ENCODE peak calls at places on chromosome 15, in five cellular contexts. S, A, E, M and P are unnamed samples.

GRCh38 chr15:40061212-40061901 is 22.4 kb upstream of the SRP14 start:
- DNase-seq in E (no peak), A (no peak), S (no peak), M (no peak), P (no peak)

GRCh38 chr15:64762546-64762945 is 12.8 kb downstream of the RBPMS2 start:
- DNase-seq in S (no peak), E (no peak), A (no peak), M (no peak), P (no peak)

GRCh38 chr15:73983211-73983727 is 8.8 kb downstream of the STOML1 start:
- DNase-seq in E (no peak), A (peak), S (no peak), M (no peak), P (no peak)

GRCh38 chr15:34578283-34578674 is 5.2 kb downstream of the GOLGA8B start:
- DNase-seq in A (no peak), M (no peak), E (no peak), S (no peak), P (no peak)

GRCh38 chr15:44710236-44711088 is 661 bp downstream of the PATL2 start:
- DNase-seq in M (no peak), A (no peak), S (peak), E (peak), P (no peak)

GRCh38 chr15:41853191-41853590 is 14.5 kb downstream of the PLA2G4B start:
- DNase-seq in M (no peak), S (no peak), E (peak), A (no peak), P (no peak)

GRCh38 chr15:85404156-85404921 is 23.9 kb downstream of the AKAP13 start:
- DNase-seq in M (no peak), A (no peak), E (peak), S (peak), P (no peak)

GRCh38 chr15:59550961-59551360 is 60.6 kb upstream of the GCNT3 start:
- DNase-seq in S (no peak), E (no peak), M (no peak), A (no peak), P (no peak)

GRCh38 chr15:81338422-81339007 is 14.6 kb upstream of the STARD5 start:
- DNase-seq in M (peak), A (no peak), E (no peak), S (no peak), P (no peak)

GRCh38 chr15:59571606-59572005 is 40.0 kb upstream of the GCNT3 start:
- DNase-seq in M (no peak), S (no peak), E (no peak), A (no peak), P (no peak)

GRCh38 chr15:91338763-91339162 is 238.7 kb downstream of the SV2B start:
- DNase-seq in A (peak), E (peak), S (no peak), M (no peak), P (no peak)

GRCh38 chr15:29143909-29144308 is 125.7 kb downstream of the NSMCE3 start:
- DNase-seq in E (no peak), A (no peak), S (no peak), M (peak), P (no peak)

GRCh38 chr15:33200444-33200843 is 5.9 kb upstream of the FMN1 start:
- DNase-seq in A (no peak), M (no peak), E (peak), S (no peak), P (no peak)

GRCh38 chr15:31365655-31366127 is 39.1 kb downstream of the KLF13 start:
- DNase-seq in E (peak), A (no peak), S (peak), M (peak), P (peak)
- H3K4me3 ChIP-seq in E (no peak), A (no peak), S (peak), M (no peak), P (peak)

GRCh38 chr15:62940359-62940754 is 102.2 kb upstream of the TPM1 start:
- DNase-seq in M (no peak), A (no peak), S (no peak), E (no peak), P (no peak)
- H3K4me3 ChIP-seq in M (no peak), A (no peak), S (no peak), E (no peak), P (no peak)

GRCh38 chr15:31364301-31365031 is 37.8 kb downstream of the KLF13 start:
- DNase-seq in E (peak), A (no peak), M (no peak), S (peak), P (peak)

GRCh38 chr15:31367021-31367729 is 40.5 kb downstream of the KLF13 start:
- DNase-seq in E (no peak), M (no peak), A (no peak), S (no peak), P (no peak)

GRCh38 chr15:31362886-31363285 is 36.3 kb downstream of the KLF13 start:
- DNase-seq in E (no peak), A (no peak), M (no peak), S (no peak), P (no peak)

GRCh38 chr15:31366169-31366734 is 39.6 kb downstream of the KLF13 start:
- DNase-seq in A (no peak), E (peak), M (no peak), S (no peak), P (no peak)

GRCh38 chr15:31365032-31365654 is 38.5 kb downstream of the KLF13 start:
- DNase-seq in S (no peak), A (no peak), E (no peak), M (no peak), P (no peak)
- H3K4me3 ChIP-seq in S (peak), A (no peak), E (no peak), M (no peak), P (peak)

DNA sequence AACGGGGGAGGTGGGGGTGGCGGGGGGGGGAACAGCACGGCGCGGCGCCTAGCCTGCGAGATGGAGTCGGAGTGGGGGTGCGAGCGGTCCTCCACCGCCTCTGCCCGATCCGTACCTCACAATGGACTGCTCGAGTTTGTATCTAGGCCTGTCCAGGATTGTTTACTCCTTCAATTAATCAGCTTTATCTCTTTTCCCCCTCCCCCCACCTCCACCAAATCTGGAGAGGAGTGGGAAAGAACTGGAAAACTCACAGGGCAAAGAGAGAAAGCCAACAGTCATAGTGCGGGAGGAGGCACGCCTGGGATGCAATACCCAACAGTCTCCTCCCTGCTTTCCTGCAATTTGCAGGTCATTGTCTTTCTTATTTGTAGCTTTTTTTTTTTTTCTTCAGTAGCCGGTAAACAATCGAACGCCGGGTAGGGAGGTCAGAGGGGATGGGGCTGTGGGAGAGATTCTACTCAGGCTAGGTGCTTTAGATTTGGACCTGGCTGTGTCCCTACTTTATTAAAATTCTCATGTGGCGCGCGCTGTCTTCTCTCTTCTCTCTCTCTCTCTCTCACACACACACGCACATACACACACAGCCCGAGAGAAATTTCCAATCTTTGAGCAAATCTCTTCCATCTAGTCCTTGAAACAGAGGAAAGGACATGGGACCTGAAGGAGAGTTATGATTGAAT is 6.9 kb upstream of the MEIS2 start:
- DNase-seq in E (peak), M (no peak), A (no peak), S (no peak), P (no peak)
- H3K4me3 ChIP-seq in E (no peak), M (no peak), A (no peak), S (no peak), P (no peak)

DNA sequence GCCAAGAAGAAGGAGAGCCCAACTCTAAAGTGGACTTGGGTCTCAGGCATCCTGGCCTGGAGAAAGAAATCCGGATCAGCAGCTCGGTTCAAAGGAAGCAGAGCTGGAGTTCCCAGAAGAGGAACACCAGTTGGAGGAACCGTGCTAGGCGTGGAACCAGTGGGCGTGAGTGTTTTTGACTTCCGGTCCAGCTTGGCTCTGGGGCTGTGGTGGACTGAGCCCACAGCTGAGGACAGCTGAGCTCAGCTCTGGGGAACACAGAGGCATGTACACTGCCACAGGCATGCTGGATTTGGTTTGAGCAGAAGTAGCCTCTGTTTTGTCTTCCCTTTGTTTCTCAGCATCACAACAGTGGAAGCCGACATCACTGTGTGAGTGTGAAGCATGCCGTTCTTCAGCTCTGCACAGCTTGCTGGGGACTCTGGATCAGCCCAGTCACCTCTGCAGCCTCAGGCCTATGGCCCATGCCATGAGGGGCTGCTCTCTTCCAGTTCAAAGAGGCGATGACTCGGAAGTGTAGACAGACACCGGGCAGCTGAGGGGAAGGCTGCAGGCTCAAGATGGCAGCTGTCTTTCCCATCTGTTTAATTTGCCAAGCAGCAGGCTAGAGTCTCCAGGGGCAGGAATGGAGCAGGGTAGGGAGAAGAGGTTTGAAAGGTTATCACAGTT is 185.8 kb upstream of the UBE3A start:
- DNase-seq in E (no peak), M (no peak), S (no peak), A (no peak), P (no peak)
- H3K4me3 ChIP-seq in E (no peak), M (no peak), S (no peak), A (no peak), P (no peak)

DNA sequence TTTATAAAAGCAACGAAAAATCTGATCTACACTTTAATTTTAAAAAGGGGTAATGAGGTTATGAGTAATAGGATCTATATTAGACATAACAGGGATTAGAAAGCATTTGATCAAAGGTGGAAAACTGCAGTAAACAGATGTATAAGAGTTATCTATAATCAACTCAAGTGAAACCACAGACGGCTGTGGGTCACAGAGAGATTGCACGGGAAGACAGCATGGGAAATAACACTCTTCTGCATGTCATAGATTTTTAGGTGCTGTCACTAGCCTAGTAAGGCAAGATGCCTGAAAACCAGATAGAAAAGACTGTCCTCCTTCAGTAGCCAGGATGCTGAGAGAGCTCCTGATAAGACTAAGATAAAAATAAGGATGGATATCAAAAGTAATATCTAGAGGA is 1.8 kb downstream of the LYSMD2 start:
- DNase-seq in M (no peak), E (no peak), A (no peak), S (no peak), P (peak)
- H3K4me3 ChIP-seq in M (no peak), E (no peak), A (no peak), S (no peak), P (no peak)

DNA sequence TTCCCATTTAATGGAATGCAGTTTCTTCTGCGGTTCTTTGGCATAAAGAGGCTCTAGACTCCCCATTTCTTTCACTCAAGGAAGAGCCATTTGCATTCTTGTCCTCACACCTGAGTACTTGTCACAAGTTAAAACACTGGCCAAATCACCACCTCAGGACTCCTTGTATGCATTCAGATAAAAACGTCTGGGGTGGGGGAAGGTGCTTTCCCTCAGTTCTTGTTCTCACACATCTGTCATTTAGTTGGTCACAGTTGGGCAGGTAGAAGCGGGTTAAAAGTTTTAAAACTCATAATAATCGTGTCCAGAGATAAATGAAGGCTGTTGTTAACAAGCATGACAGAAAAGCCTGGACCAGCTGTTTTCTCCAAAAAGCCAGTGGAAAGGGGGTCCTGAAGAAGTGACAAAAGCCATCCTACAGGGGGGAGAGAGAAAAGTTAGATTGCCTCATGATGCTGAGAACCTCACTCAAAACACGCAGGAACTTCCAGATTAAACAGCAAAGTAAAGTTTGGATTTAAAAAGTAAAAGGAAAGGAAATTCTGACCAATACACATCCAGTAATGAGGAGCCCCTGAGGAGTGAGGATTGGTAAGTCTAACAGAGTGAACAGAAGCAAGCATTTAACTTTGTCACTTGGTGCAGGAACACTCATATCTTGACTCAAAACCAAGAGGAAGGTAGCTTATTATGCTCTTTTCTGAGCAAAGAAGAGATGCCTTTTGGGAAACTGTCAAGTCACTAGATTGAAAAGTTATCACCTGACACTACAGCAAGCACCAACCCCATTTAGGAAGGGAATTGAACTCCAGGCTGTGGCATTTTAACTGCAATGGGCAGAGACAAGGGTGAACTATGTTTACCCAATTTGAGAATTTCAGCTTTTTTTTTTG is 2.8 kb downstream of the BCL2L10 start:
- DNase-seq in M (no peak), A (no peak), S (peak), E (peak), P (no peak)
- H3K4me3 ChIP-seq in M (no peak), A (no peak), S (no peak), E (no peak), P (no peak)

DNA sequence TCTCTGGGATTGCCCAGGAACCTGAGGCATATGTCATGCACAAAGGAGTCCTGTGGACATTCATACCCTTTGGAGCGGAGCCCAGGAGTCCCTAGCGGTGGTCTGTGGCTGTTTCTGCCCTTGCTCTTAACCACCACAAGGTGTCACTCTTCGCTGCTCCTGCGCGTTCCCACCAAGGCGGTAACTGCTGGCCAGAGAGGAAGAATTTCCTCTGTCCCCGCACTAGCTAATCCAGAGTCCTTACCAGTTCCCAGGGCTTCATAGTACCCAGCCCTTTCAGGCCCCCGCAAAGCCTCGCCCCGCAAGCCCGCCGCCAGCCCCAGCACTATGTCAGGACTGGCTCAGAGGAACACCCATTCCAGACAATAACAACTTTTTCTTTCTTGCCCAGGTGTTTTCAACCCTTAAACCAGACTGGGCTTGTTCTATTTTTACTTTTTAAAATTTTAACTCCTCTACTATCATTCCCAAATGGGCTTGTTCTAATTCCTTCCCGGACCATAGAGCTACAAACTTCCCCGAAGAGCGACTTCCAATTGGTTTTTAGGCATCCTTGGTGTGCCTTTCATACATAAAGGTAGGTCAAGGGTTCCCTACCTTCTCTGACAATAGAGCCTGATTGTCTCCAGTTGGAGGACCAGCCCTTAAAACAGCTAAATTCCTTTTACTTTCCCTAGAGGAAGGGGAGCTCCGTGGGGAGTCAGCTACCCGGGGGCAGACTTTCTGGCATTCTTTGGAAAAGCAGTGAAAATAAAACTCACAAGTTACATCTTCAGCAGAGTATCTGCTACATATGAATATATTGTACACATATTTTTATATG is 31.8 kb upstream of the ZNF774 start:
- DNase-seq in M (peak), S (peak), A (peak), E (peak), P (peak)
- H3K4me3 ChIP-seq in M (no peak), S (no peak), A (peak), E (no peak), P (no peak)

GRCh38 chr15:88805031-88805780 is 2.0 kb downstream of the ACAN start:
- DNase-seq in A (no peak), M (no peak), E (no peak), S (peak), P (no peak)
- H3K4me3 ChIP-seq in A (no peak), M (no peak), E (no peak), S (no peak), P (no peak)

GRCh38 chr15:101190196-101190595 is 61.7 kb downstream of the CHSY1 start:
- DNase-seq in A (no peak), E (no peak), M (no peak), S (no peak), P (no peak)
- H3K4me3 ChIP-seq in A (no peak), E (no peak), M (no peak), S (no peak), P (no peak)